ENCODE peak calls at places on chromosomes 5 and 9, in ten cellular contexts. One of them, this sample, is unnamed.

GRCh38 chr5:93891491-93892480 is 150.4 kb upstream of the POU5F2 start:
- DNase-seq in cardiac fibroblast: no peak
- DNase-seq in nephron progenitor cell: no peak
- DNase-seq in cardiac muscle cell: no peak
- DNase-seq in endothelial cell: no peak
- DNase-seq in H9: no peak
- DNase-seq in MM.1S: no peak
- DNase-seq in lung: no peak
- DNase-seq in glutamatergic neuron: no peak
- DNase-seq in tibial nerve: no peak
- DNase-seq in this sample: no peak

GRCh38 chr9:76868897-76869296 is 37.0 kb downstream of the PRUNE2 start:
- DNase-seq in cardiac fibroblast: no peak
- DNase-seq in nephron progenitor cell: no peak
- DNase-seq in cardiac muscle cell: no peak
- DNase-seq in endothelial cell: no peak
- DNase-seq in H9: no peak
- DNase-seq in MM.1S: no peak
- DNase-seq in lung: no peak
- DNase-seq in glutamatergic neuron: no peak
- DNase-seq in tibial nerve: no peak
- DNase-seq in this sample: no peak

GRCh38 chr5:6634788-6635430 is 1.7 kb downstream of the SRD5A1 start:
- DNase-seq in cardiac fibroblast: no peak
- DNase-seq in nephron progenitor cell: no peak
- DNase-seq in cardiac muscle cell: no peak
- DNase-seq in endothelial cell: no peak
- DNase-seq in H9: no peak
- DNase-seq in MM.1S: no peak
- DNase-seq in lung: no peak
- DNase-seq in glutamatergic neuron: no peak
- DNase-seq in tibial nerve: no peak
- DNase-seq in this sample: no peak

GRCh38 chr5:1654786-1655495 is 131.2 kb upstream of the LPCAT1 start:
- DNase-seq in cardiac fibroblast: no peak
- DNase-seq in nephron progenitor cell: no peak
- DNase-seq in cardiac muscle cell: no peak
- DNase-seq in endothelial cell: no peak
- DNase-seq in H9: peak
- DNase-seq in MM.1S: no peak
- DNase-seq in lung: no peak
- DNase-seq in glutamatergic neuron: no peak
- DNase-seq in tibial nerve: no peak
- DNase-seq in this sample: no peak

GRCh38 chr5:179044765-179045164 is 15.4 kb upstream of the ZNF354C start:
- DNase-seq in cardiac fibroblast: no peak
- DNase-seq in nephron progenitor cell: no peak
- DNase-seq in cardiac muscle cell: no peak
- DNase-seq in endothelial cell: no peak
- DNase-seq in H9: no peak
- DNase-seq in MM.1S: no peak
- DNase-seq in lung: no peak
- DNase-seq in glutamatergic neuron: no peak
- DNase-seq in tibial nerve: no peak
- DNase-seq in this sample: peak

GRCh38 chr5:93600409-93601052 is 17.5 kb downstream of the NR2F1 start:
- DNase-seq in cardiac fibroblast: no peak
- DNase-seq in nephron progenitor cell: no peak
- DNase-seq in cardiac muscle cell: no peak
- DNase-seq in endothelial cell: no peak
- DNase-seq in H9: no peak
- DNase-seq in MM.1S: no peak
- DNase-seq in lung: no peak
- DNase-seq in glutamatergic neuron: no peak
- DNase-seq in tibial nerve: no peak
- DNase-seq in this sample: no peak

GRCh38 chr9:34545497-34545896 is 22.7 kb upstream of the ENHO start:
- DNase-seq in cardiac fibroblast: no peak
- DNase-seq in nephron progenitor cell: no peak
- DNase-seq in cardiac muscle cell: no peak
- DNase-seq in endothelial cell: no peak
- DNase-seq in H9: no peak
- DNase-seq in MM.1S: no peak
- DNase-seq in lung: no peak
- DNase-seq in glutamatergic neuron: no peak
- DNase-seq in tibial nerve: no peak
- DNase-seq in this sample: no peak

GRCh38 chr9:72309366-72310133 is 55.5 kb downstream of the ZFAND5 start:
- DNase-seq in cardiac fibroblast: no peak
- DNase-seq in nephron progenitor cell: no peak
- DNase-seq in cardiac muscle cell: no peak
- DNase-seq in endothelial cell: no peak
- DNase-seq in H9: no peak
- DNase-seq in MM.1S: no peak
- DNase-seq in lung: no peak
- DNase-seq in glutamatergic neuron: no peak
- DNase-seq in tibial nerve: no peak
- DNase-seq in this sample: no peak

GRCh38 chr9:113875917-113876805 is at the start of gene ZNF618:
- DNase-seq in cardiac fibroblast: peak
- DNase-seq in nephron progenitor cell: peak
- DNase-seq in cardiac muscle cell: peak
- DNase-seq in endothelial cell: peak
- DNase-seq in H9: no peak
- DNase-seq in MM.1S: peak
- DNase-seq in lung: no peak
- DNase-seq in glutamatergic neuron: peak
- DNase-seq in tibial nerve: no peak
- DNase-seq in this sample: peak

GRCh38 chr9:35937227-35937626 is 20.7 kb downstream of the OR2S2 start:
- DNase-seq in cardiac fibroblast: peak
- DNase-seq in nephron progenitor cell: no peak
- DNase-seq in cardiac muscle cell: no peak
- DNase-seq in endothelial cell: no peak
- DNase-seq in H9: no peak
- DNase-seq in MM.1S: no peak
- DNase-seq in lung: no peak
- DNase-seq in glutamatergic neuron: no peak
- DNase-seq in tibial nerve: no peak
- DNase-seq in this sample: no peak

DNA sequence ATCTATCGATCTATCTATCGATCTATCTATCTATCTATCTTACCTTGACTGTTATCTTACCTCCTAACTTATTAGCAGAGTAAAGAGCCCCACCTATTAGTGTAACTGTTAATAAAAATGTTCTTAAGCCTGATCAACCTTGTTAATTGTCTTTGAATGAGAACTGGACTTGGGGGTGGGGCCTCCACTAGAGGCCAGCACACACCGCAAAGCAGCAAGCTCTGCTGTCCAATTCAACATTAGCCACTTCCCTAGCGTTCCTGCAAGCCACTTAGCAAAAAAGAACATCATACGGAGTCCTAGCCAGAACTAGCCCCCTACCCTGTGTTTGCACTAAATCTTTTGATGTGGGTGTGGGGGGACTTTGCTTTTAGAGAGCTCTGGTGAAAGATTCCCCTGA is 515.8 kb downstream of the KDM4C start:
- DNase-seq in cardiac fibroblast: peak
- DNase-seq in nephron progenitor cell: peak
- DNase-seq in cardiac muscle cell: peak
- DNase-seq in endothelial cell: peak
- DNase-seq in H9: no peak
- DNase-seq in MM.1S: no peak
- DNase-seq in lung: no peak
- DNase-seq in glutamatergic neuron: peak
- DNase-seq in tibial nerve: no peak
- DNase-seq in this sample: peak
- TF ChIP-seq CTCF in cardiac fibroblast: peak
- TF ChIP-seq CTCF in nephron progenitor cell: peak
- TF ChIP-seq CTCF in cardiac muscle cell: peak
- TF ChIP-seq CTCF in endothelial cell: no peak
- TF ChIP-seq CTCF in H9: peak
- TF ChIP-seq CTCF in MM.1S: no peak
- TF ChIP-seq CTCF in lung: no peak
- TF ChIP-seq CTCF in glutamatergic neuron: no peak
- TF ChIP-seq CTCF in tibial nerve: no peak
- TF ChIP-seq CTCF in this sample: peak

GRCh38 chr5:96014395-96014794 is 52.7 kb upstream of the ELL2 start:
- DNase-seq in cardiac fibroblast: no peak
- DNase-seq in nephron progenitor cell: no peak
- DNase-seq in cardiac muscle cell: no peak
- DNase-seq in endothelial cell: no peak
- DNase-seq in H9: no peak
- DNase-seq in MM.1S: no peak
- DNase-seq in lung: no peak
- DNase-seq in glutamatergic neuron: no peak
- DNase-seq in tibial nerve: no peak
- DNase-seq in this sample: no peak
- TF ChIP-seq CTCF in cardiac fibroblast: no peak
- TF ChIP-seq CTCF in nephron progenitor cell: no peak
- TF ChIP-seq CTCF in cardiac muscle cell: no peak
- TF ChIP-seq CTCF in endothelial cell: no peak
- TF ChIP-seq CTCF in H9: no peak
- TF ChIP-seq CTCF in MM.1S: no peak
- TF ChIP-seq CTCF in lung: no peak
- TF ChIP-seq CTCF in glutamatergic neuron: no peak
- TF ChIP-seq CTCF in tibial nerve: no peak
- TF ChIP-seq CTCF in this sample: no peak

GRCh38 chr5:159442210-159442850 is 112.0 kb upstream of the IL12B start:
- DNase-seq in cardiac fibroblast: no peak
- DNase-seq in nephron progenitor cell: peak
- DNase-seq in cardiac muscle cell: no peak
- DNase-seq in endothelial cell: no peak
- DNase-seq in H9: peak
- DNase-seq in MM.1S: no peak
- DNase-seq in lung: no peak
- DNase-seq in glutamatergic neuron: peak
- DNase-seq in tibial nerve: no peak
- DNase-seq in this sample: peak

GRCh38 chr5:159440235-159440634 is 109.9 kb upstream of the IL12B start:
- DNase-seq in cardiac fibroblast: no peak
- DNase-seq in nephron progenitor cell: no peak
- DNase-seq in cardiac muscle cell: no peak
- DNase-seq in endothelial cell: no peak
- DNase-seq in H9: peak
- DNase-seq in MM.1S: no peak
- DNase-seq in lung: no peak
- DNase-seq in glutamatergic neuron: no peak
- DNase-seq in tibial nerve: no peak
- DNase-seq in this sample: peak

GRCh38 chr5:159441441-159441840 is 111.2 kb upstream of the IL12B start:
- DNase-seq in cardiac fibroblast: no peak
- DNase-seq in nephron progenitor cell: peak
- DNase-seq in cardiac muscle cell: no peak
- DNase-seq in endothelial cell: peak
- DNase-seq in H9: peak
- DNase-seq in MM.1S: peak
- DNase-seq in lung: no peak
- DNase-seq in glutamatergic neuron: peak
- DNase-seq in tibial nerve: no peak
- DNase-seq in this sample: peak

GRCh38 chr5:159440948-159441347 is 110.7 kb upstream of the IL12B start:
- DNase-seq in cardiac fibroblast: no peak
- DNase-seq in nephron progenitor cell: no peak
- DNase-seq in cardiac muscle cell: no peak
- DNase-seq in endothelial cell: no peak
- DNase-seq in H9: no peak
- DNase-seq in MM.1S: no peak
- DNase-seq in lung: no peak
- DNase-seq in glutamatergic neuron: no peak
- DNase-seq in tibial nerve: no peak
- DNase-seq in this sample: no peak

GRCh38 chr5:159444441-159445082 is 114.3 kb upstream of the IL12B start:
- DNase-seq in cardiac fibroblast: peak
- DNase-seq in nephron progenitor cell: no peak
- DNase-seq in cardiac muscle cell: peak
- DNase-seq in endothelial cell: no peak
- DNase-seq in H9: peak
- DNase-seq in MM.1S: peak
- DNase-seq in lung: no peak
- DNase-seq in glutamatergic neuron: no peak
- DNase-seq in tibial nerve: no peak
- DNase-seq in this sample: peak
- TF ChIP-seq CTCF in cardiac fibroblast: peak
- TF ChIP-seq CTCF in nephron progenitor cell: peak
- TF ChIP-seq CTCF in cardiac muscle cell: peak
- TF ChIP-seq CTCF in endothelial cell: no peak
- TF ChIP-seq CTCF in H9: peak
- TF ChIP-seq CTCF in MM.1S: peak
- TF ChIP-seq CTCF in lung: peak
- TF ChIP-seq CTCF in glutamatergic neuron: peak
- TF ChIP-seq CTCF in tibial nerve: peak
- TF ChIP-seq CTCF in this sample: peak

GRCh38 chr5:8884029-8884428 is 661.8 kb downstream of the SEMA5A start:
- DNase-seq in cardiac fibroblast: no peak
- DNase-seq in nephron progenitor cell: no peak
- DNase-seq in cardiac muscle cell: no peak
- DNase-seq in endothelial cell: no peak
- DNase-seq in H9: no peak
- DNase-seq in MM.1S: no peak
- DNase-seq in lung: no peak
- DNase-seq in glutamatergic neuron: no peak
- DNase-seq in tibial nerve: no peak
- DNase-seq in this sample: no peak
- TF ChIP-seq CTCF in cardiac fibroblast: no peak
- TF ChIP-seq CTCF in nephron progenitor cell: no peak
- TF ChIP-seq CTCF in cardiac muscle cell: no peak
- TF ChIP-seq CTCF in endothelial cell: no peak
- TF ChIP-seq CTCF in H9: no peak
- TF ChIP-seq CTCF in MM.1S: no peak
- TF ChIP-seq CTCF in lung: no peak
- TF ChIP-seq CTCF in glutamatergic neuron: no peak
- TF ChIP-seq CTCF in tibial nerve: no peak
- TF ChIP-seq CTCF in this sample: no peak

DNA sequence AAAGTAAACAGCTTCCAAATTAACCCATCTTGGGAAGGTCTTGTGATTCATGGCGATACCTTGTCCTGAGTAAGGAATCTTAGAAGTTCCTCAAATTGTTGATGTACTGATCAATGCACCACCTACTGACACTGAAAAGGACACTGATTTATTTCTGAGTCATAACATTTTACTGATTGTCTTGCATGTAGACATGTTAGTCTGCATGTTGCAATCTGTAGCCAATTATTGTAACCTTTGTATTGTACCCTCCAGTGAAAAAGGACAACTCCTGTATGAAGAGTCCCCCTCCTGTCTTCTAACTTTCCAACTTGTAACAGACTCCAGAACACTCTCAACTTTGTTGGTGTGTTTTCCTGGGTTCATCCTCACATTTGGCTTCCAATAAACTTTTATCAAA is 15.9 kb upstream of the SLC22A5 start:
- DNase-seq in cardiac fibroblast: no peak
- DNase-seq in nephron progenitor cell: no peak
- DNase-seq in cardiac muscle cell: no peak
- DNase-seq in endothelial cell: no peak
- DNase-seq in H9: no peak
- DNase-seq in MM.1S: no peak
- DNase-seq in lung: no peak
- DNase-seq in glutamatergic neuron: no peak
- DNase-seq in tibial nerve: no peak
- DNase-seq in this sample: no peak
- TF ChIP-seq CTCF in cardiac fibroblast: no peak
- TF ChIP-seq CTCF in nephron progenitor cell: no peak
- TF ChIP-seq CTCF in cardiac muscle cell: no peak
- TF ChIP-seq CTCF in endothelial cell: no peak
- TF ChIP-seq CTCF in H9: no peak
- TF ChIP-seq CTCF in MM.1S: no peak
- TF ChIP-seq CTCF in lung: no peak
- TF ChIP-seq CTCF in glutamatergic neuron: no peak
- TF ChIP-seq CTCF in tibial nerve: no peak
- TF ChIP-seq CTCF in this sample: no peak

This sample was measured in GM23338.